ENCODE peak calls at places on chromosome 14, in four cellular contexts. Q is posterior cingulate gyrus, K is HT1080, I is BJ. W is an unnamed sample.

GRCh38 chr14:89851031-89851430 is 103.5 kb downstream of the EFCAB11 start:
- DNase-seq in Q (no peak), K (no peak), I (no peak), W (no peak)

GRCh38 chr14:98816195-98816594 is 455.8 kb downstream of the BCL11B start:
- DNase-seq in Q (no peak), K (no peak), I (no peak), W (no peak)

GRCh38 chr14:43795600-43796228 is 711.4 kb downstream of the FSCB start:
- DNase-seq in Q (no peak), K (no peak), I (no peak), W (no peak)

GRCh38 chr14:94656043-94656442 is 43.9 kb downstream of the SERPINA3 start:
- DNase-seq in Q (no peak), K (no peak), I (no peak), W (no peak)

GRCh38 chr14:100333311-100333710 is 10.2 kb downstream of the SLC25A47 start:
- DNase-seq in Q (no peak), K (no peak), I (no peak), W (no peak)

GRCh38 chr14:105123981-105124836 is 44.4 kb downstream of the JAG2 start:
- DNase-seq in Q (no peak), K (no peak), I (no peak), W (no peak)

GRCh38 chr14:70077005-70077404 is 111.7 kb downstream of the SLC8A3 start:
- DNase-seq in Q (no peak), K (no peak), I (no peak), W (no peak)

GRCh38 chr14:30630248-30630647 is 8.1 kb downstream of the SCFD1 start:
- DNase-seq in Q (no peak), K (no peak), I (no peak), W (no peak)

GRCh38 chr14:63686926-63687325 is 40.9 kb downstream of the SGPP1 start:
- DNase-seq in Q (no peak), K (no peak), I (no peak), W (no peak)

GRCh38 chr14:21101802-21102413 is 1.0 kb downstream of the TMEM253 start:
- DNase-seq in Q (no peak), K (no peak), I (no peak), W (no peak)

GRCh38 chr14:91501951-91502930 is 7.9 kb downstream of the PPP4R3A start:
- DNase-seq in Q (no peak), K (no peak), I (no peak), W (no peak)

GRCh38 chr14:104593710-104594121 is 10.9 kb downstream of the TMEM179 start:
- DNase-seq in Q (peak; percentile 81), K (no peak), I (no peak), W (no peak)

GRCh38 chr14:23432946-23433345 is 2.5 kb downstream of the MYH7 start:
- DNase-seq in Q (peak; percentile 51), K (no peak), I (no peak), W (no peak)

GRCh38 chr14:101472518-101472849 is 88.8 kb upstream of the DIO3 start:
- DNase-seq in Q (no peak), K (no peak), I (no peak), W (no peak)

GRCh38 chr14:74905595-74906142 is 17.4 kb downstream of the RPS6KL1 start:
- DNase-seq in Q (peak; percentile 95), K (peak; percentile 27), I (no peak), W (peak; percentile 68)

GRCh38 chr14:77838756-77839565 is 39.1 kb downstream of the ADCK1 start:
- DNase-seq in Q (peak; percentile 88), K (no peak), I (no peak), W (no peak)

GRCh38 chr14:102775855-102776760 is 1.1 kb upstream of the TRAF3 start:
- DNase-seq in Q (no peak), K (peak; percentile 77), I (no peak), W (peak; percentile 76)

GRCh38 chr14:29709490-29709889 is 218.2 kb downstream of the PRKD1 start:
- DNase-seq in Q (no peak), K (no peak), I (no peak), W (no peak)

GRCh38 chr14:104368751-104369100 is 210.8 kb upstream of the C14orf180 start:
- DNase-seq in Q (no peak), K (no peak), I (no peak), W (no peak)

GRCh38 chr14:96627386-96627785 is 125.2 kb downstream of the PAPOLA start:
- DNase-seq in Q (no peak), K (peak; percentile 29), I (no peak), W (no peak)

GRCh38 chr14:37864861-37865718 is 269.7 kb downstream of the TTC6 start:
- DNase-seq in Q (peak; percentile 95), K (peak; percentile 38), I (peak; percentile 57), W (peak; percentile 56)

GRCh38 chr14:51087024-51087423 is 7.9 kb downstream of the TRIM9 start:
- DNase-seq in Q (no peak), K (peak; percentile 69), I (no peak), W (peak; percentile 64)

GRCh38 chr14:38730420-38730819 is 372.6 kb downstream of the SEC23A start:
- DNase-seq in Q (no peak), K (no peak), I (no peak), W (no peak)